ENCODE peak calls at places on chromosomes 3 and 15, in seven cellular contexts. U is activated CD4-positive, CD25-positive, alpha-beta regulatory T cell; J is progenitor cell of endocrine pancreas; N is NCI-H524 treated with DMSO at 0.1 percent for 48 hours; Q is neuronal stem cell; M is cardiac muscle cell; C is left cardiac atrium. L is an unnamed sample.
A peak's percentile ranks its signal among the peaks of the same experiment; 100 is the strongest.

GRCh38 chr3:172980849-172981248 is 160.2 kb downstream of the SPATA16 start:
- DNase-seq in U (no peak), J (no peak), N (no peak), Q (no peak), M (no peak), C (no peak), L (no peak)

GRCh38 chr3:36859494-36859893 is 85.4 kb downstream of the TRANK1 start:
- DNase-seq in U (no peak), J (no peak), N (no peak), Q (no peak), M (no peak), C (no peak), L (no peak)

GRCh38 chr3:19885468-19885867 is 48.5 kb downstream of the EFHB start:
- DNase-seq in U (no peak), J (no peak), N (no peak), Q (peak; percentile 6), M (peak; percentile 72), C (no peak), L (peak; percentile 58)

GRCh38 chr3:43644443-43644842 is 22.6 kb upstream of the ANO10 start:
- DNase-seq in U (no peak), J (no peak), N (no peak), Q (no peak), M (no peak), C (no peak), L (no peak)

GRCh38 chr3:111616417-111617105 is 21.4 kb upstream of the ZBED2 start:
- DNase-seq in U (peak; percentile 16), J (no peak), N (no peak), Q (no peak), M (no peak), C (no peak), L (peak; percentile 9)

GRCh38 chr3:13621381-13622221 is 72.7 kb downstream of the FBLN2 start:
- DNase-seq in U (no peak), J (no peak), N (no peak), Q (no peak), M (no peak), C (no peak), L (no peak)

GRCh38 chr3:25573386-25574171 is 91.1 kb downstream of the TOP2B start:
- DNase-seq in U (no peak), J (no peak), N (no peak), Q (no peak), M (peak; percentile 57), C (no peak), L (no peak)

GRCh38 chr3:53628546-53629395 is 134.4 kb downstream of the CACNA1D start:
- DNase-seq in U (no peak), J (no peak), N (no peak), Q (no peak), M (no peak), C (no peak), L (no peak)

GRCh38 chr3:151307131-151307530 is 9.5 kb downstream of the GPR87 start:
- DNase-seq in U (no peak), J (no peak), N (no peak), Q (no peak), M (no peak), C (no peak), L (no peak)

GRCh38 chr3:157127268-157127667 is 32.7 kb downstream of the CCNL1 start:
- DNase-seq in U (no peak), J (no peak), N (no peak), Q (no peak), M (no peak), C (no peak), L (no peak)

GRCh38 chr3:13540332-13540995 is 8.5 kb upstream of the FBLN2 start:
- DNase-seq in U (no peak), J (no peak), N (no peak), Q (no peak), M (no peak), C (no peak), L (no peak)

GRCh38 chr3:153901991-153902390 is 219.2 kb upstream of the ARHGEF26 start:
- DNase-seq in U (no peak), J (no peak), N (no peak), Q (no peak), M (no peak), C (no peak), L (no peak)

GRCh38 chr3:16461463-16462245 is 51.8 kb downstream of the RFTN1 start:
- DNase-seq in U (no peak), J (no peak), N (no peak), Q (no peak), M (no peak), C (no peak), L (no peak)

GRCh38 chr3:117761992-117762944 is 1052.7 kb downstream of the TUSC7 start:
- DNase-seq in U (no peak), J (no peak), N (no peak), Q (no peak), M (no peak), C (no peak), L (peak; percentile 8)

GRCh38 chr3:45110185-45110833 is 35.9 kb downstream of the CDCP1 start:
- DNase-seq in U (no peak), J (no peak), N (no peak), Q (no peak), M (no peak), C (no peak), L (peak; percentile 67)

GRCh38 chr15:48086582-48086981 is 34.2 kb upstream of the SLC24A5 start:
- DNase-seq in U (no peak), J (no peak), N (no peak), Q (no peak), M (no peak), C (no peak), L (no peak)

GRCh38 chr15:96076350-96076749 is 254.2 kb upstream of the NR2F2 start:
- DNase-seq in U (no peak), J (no peak), N (no peak), Q (no peak), M (no peak), C (no peak), L (no peak)

GRCh38 chr3:54951405-54951804 is 23.5 kb upstream of the LRTM1 start:
- DNase-seq in U (no peak), J (peak; percentile 47), N (no peak), Q (peak; percentile 36), M (peak; percentile 75), C (peak; percentile 81), L (peak; percentile 86)

GRCh38 chr3:170357920-170358854 is 672 bp downstream of the SKIL start:
- DNase-seq in U (peak; percentile 74), J (peak; percentile 87), N (peak; percentile 57), Q (peak; percentile 45), M (peak; percentile 69), C (peak; percentile 92), L (peak; percentile 91)

GRCh38 chr3:66418432-66419052 is 82.3 kb downstream of the LRIG1 start:
- DNase-seq in U (no peak), J (no peak), N (no peak), Q (no peak), M (no peak), C (peak; percentile 55), L (no peak)

GRCh38 chr15:52788099-52788986 is 1.8 kb downstream of the ONECUT1 start:
- DNase-seq in U (no peak), J (no peak), N (no peak), Q (peak; percentile 15), M (no peak), C (no peak), L (no peak)

GRCh38 chr15:59166601-59167265 is 39.9 kb upstream of the LDHAL6B start:
- DNase-seq in U (no peak), J (no peak), N (no peak), Q (no peak), M (no peak), C (no peak), L (no peak)